ENCODE peak calls at places on chromosomes 11 and 22, in nine cellular contexts. V is uterus, S is keratinocyte, K is GM13976, C is A549, Y is RWPE1, B is progenitor cell of endocrine pancreas, G is esophagus muscularis mucosa, R is osteocyte. M is an unnamed sample.

GRCh38 chr11:79179087-79179486 is 261.7 kb downstream of the TENM4 start:
- DNase-seq in V (no peak), S (no peak), K (no peak), C (no peak), Y (no peak), B (no peak), G (no peak), R (no peak), M (no peak)

GRCh38 chr11:60786811-60787567 is 1.9 kb downstream of the MS4A10 start:
- DNase-seq in V (peak; percentile 61), S (no peak), K (no peak), C (no peak), Y (peak; percentile 19), B (no peak), G (no peak), R (no peak), M (no peak)

GRCh38 chr22:43110444-43110926 is at the start of gene BIK:
- DNase-seq in V (no peak), S (no peak), K (peak; percentile 64), C (no peak), Y (peak; percentile 19), B (peak; percentile 31), G (no peak), R (no peak), M (no peak)

GRCh38 chr11:83612891-83613766 is 327.0 kb upstream of the CCDC90B start:
- DNase-seq in V (no peak), S (no peak), K (peak; percentile 59), C (no peak), Y (no peak), B (no peak), G (no peak), R (no peak), M (no peak)

GRCh38 chr11:68012843-68013610 is 2.9 kb downstream of the ALDH3B1 start:
- DNase-seq in V (no peak), S (no peak), K (no peak), C (peak; percentile 82), Y (peak; percentile 92), B (no peak), G (no peak), R (peak; percentile 94), M (no peak)

GRCh38 chr22:24975813-24976341 is 23.4 kb downstream of the KIAA1671 start:
- DNase-seq in V (peak; percentile 29), S (no peak), K (no peak), C (no peak), Y (no peak), B (no peak), G (no peak), R (no peak), M (no peak)

GRCh38 chr11:70611166-70611565 is 212.8 kb downstream of the CTTN start:
- DNase-seq in V (no peak), S (no peak), K (no peak), C (no peak), Y (no peak), B (no peak), G (no peak), R (no peak), M (no peak)

GRCh38 chr22:30286813-30287625 is 2.3 kb downstream of the CASTOR1 start:
- DNase-seq in V (peak; percentile 71), S (no peak), K (peak; percentile 89), C (peak; percentile 67), Y (no peak), B (peak; percentile 75), G (no peak), R (peak; percentile 90), M (peak; percentile 42)

GRCh38 chr22:35538801-35539321 is 1.8 kb upstream of the RASD2 start:
- DNase-seq in V (no peak), S (no peak), K (peak; percentile 58), C (peak; percentile 42), Y (peak; percentile 21), B (peak; percentile 24), G (no peak), R (no peak), M (no peak)

GRCh38 chr22:38724926-38725571 is 19.3 kb downstream of the GTPBP1 start:
- DNase-seq in V (no peak), S (no peak), K (peak; percentile 48), C (peak; percentile 57), Y (no peak), B (no peak), G (no peak), R (no peak), M (no peak)

DNA sequence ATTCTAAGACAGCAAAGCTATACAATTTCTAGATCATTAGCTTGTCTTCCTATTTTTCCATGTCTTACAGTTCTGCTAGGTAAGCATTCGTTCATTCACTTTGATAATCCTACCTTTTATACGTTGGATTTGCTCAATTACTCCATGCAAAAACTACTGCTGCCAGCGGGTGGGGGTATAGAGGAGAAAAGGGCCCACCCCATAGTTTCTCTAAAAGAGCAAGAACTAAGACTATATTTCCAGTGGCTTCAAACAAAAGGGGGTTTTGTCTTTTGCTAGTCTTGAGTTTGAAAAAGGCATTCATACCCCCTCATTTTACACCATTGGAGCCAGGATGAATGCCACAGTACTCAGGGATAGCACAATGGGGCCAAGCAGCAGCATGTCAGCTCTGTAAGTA is 155.7 kb downstream of the WT1 start:
- DNase-seq in V (no peak), S (no peak), K (no peak), C (no peak), Y (no peak), B (no peak), G (no peak), R (no peak), M (no peak)
- TF ChIP-seq CTCF in V (no peak), S (no peak), K (no peak), C (no peak), Y (no peak), B (peak; percentile 36), G (no peak), R (no peak), M (peak; percentile 17)

DNA sequence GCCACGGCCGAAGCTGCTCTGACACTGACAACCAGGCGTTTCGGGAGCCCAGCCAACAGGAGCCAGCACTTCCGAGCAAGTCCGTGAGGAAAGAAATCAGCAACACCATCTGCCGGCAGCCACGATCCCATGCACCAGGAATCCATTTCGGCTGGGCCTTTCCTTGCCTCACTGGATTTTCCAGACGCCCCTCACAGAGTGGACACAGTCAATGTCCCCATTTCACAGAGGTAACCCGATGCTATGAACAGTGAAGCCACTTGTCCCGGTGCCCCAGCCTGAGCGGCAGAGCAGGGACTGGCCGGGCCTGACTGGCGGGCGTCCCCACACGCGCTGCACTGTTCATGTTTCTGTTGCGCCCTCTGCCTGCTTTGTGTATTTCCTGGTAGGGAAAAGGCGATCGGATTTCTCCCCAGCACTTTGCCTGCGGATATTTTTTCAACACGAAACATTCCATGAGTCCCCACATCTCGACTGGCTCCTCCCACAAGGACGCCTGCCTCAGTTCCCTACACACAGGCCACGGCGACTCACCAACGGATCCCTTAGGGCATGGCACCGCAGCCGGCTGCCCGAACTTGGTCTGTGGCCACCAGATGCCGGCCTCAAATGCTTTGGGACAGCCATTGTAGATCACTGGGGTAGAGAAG is 55.3 kb downstream of the TRMU start:
- DNase-seq in V (no peak), S (no peak), K (no peak), C (no peak), Y (peak; percentile 25), B (no peak), G (no peak), R (no peak), M (no peak)
- TF ChIP-seq CTCF in V (no peak), S (peak; percentile 13), K (no peak), C (no peak), Y (peak; percentile 53), B (no peak), G (peak; percentile 30), R (peak; percentile 36), M (peak; percentile 6)

DNA sequence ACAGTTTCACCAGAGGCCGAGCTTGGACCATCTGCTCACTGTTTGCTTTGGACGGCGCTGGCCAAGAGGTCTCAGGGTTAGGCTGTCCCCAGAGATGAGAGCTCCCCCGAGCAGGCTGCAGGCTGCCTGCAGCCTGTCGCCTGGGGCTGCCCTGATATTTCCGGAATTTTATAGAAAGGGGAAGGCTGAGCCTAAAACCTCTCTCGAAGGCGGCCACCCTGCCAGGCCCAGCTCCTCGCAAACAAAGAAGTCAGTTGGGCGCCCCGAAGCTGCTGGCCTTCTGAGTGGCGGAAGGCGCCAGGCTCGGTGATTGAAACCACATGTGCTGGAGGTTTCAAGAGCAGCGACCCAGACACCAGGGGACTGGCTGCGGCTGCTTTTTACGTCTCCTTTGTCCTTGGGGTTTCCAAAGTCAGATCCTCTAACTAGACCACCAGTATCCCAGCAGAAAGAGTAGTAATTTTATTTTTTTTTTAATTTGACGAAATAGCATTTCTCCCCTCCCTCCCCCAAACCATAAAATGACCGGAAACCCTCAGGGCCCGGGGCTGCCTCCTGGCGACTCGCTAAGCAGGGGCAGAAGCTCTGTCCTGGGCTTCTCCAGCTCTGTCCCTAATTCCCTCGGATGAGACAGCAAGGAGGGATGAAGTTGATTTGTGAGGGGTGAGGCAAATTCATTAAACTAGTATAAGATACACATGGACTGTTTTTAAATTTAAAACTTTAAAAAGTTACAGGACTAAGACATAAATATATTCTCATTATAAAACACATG is 57.4 kb downstream of the CLMP start:
- DNase-seq in V (peak; percentile 74), S (no peak), K (peak; percentile 38), C (no peak), Y (no peak), B (no peak), G (no peak), R (peak; percentile 94), M (no peak)
- TF ChIP-seq CTCF in V (no peak), S (no peak), K (no peak), C (no peak), Y (no peak), B (no peak), G (no peak), R (no peak), M (no peak)

GRCh38 chr22:26643368-26644100 is 13.9 kb upstream of the MIAT start:
- DNase-seq in V (no peak), S (no peak), K (no peak), C (no peak), Y (no peak), B (no peak), G (no peak), R (no peak), M (no peak)

GRCh38 chr22:26648011-26648497 is 9.3 kb upstream of the MIAT start:
- DNase-seq in V (no peak), S (no peak), K (no peak), C (no peak), Y (no peak), B (no peak), G (no peak), R (no peak), M (no peak)

GRCh38 chr22:26646158-26646557 is 11.2 kb upstream of the MIAT start:
- DNase-seq in V (no peak), S (no peak), K (no peak), C (no peak), Y (no peak), B (no peak), G (no peak), R (no peak), M (no peak)

DNA sequence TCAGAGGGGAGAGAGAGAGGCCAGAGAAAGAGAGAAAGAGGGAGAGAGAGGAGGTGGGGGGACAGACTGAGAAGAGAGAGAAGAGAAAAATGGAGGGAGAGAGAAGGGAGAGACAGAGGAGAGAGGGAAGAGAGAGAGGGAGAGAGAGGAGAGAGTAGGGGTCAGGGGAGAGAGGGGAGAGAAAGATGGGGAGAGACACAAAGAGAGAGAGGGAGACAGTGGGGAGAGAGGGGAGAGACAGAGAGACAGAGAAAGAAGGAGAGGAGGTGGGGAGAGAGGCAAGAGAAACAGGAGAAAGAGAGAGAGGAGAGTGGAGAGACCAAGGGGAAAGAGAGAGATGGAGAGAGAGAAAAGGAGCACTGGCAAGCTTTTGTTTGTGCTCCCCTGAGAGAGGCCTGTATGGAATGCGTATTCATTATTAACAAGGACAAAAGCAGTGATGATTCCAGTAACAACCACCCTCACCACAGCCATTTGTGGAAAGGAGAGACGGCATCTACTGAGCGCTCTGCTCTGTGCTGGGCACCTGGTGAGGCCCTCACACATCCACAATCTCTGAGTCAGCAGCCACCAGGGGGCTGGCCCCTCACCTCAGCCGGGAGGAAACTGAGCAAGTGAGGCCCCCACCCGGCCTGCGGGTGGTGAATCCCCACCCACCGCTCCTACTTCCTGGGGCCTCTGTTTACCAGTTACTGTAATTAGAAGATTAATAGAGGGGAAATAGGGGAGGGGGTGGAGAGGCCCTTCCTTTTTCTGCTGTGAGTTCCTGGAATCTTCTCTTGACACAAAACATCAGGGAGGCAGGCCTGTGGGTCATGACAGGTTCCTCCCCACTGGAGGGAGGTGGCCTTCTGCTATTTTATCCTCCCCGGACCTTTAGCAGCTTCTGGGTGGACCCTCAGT is 14.7 kb upstream of the MIAT start:
- DNase-seq in V (no peak), S (no peak), K (peak; percentile 67), C (no peak), Y (no peak), B (no peak), G (no peak), R (no peak), M (no peak)
- TF ChIP-seq CTCF in V (no peak), S (no peak), K (peak; percentile 9), C (no peak), Y (no peak), B (peak; percentile 13), G (no peak), R (no peak), M (no peak)